ENCODE peak calls at places on chromosomes 3 and 15, in five cellular contexts. I is H9, U is A549, N is dorsolateral prefrontal cortex, P is Peyer's patch. K is an unnamed sample.

GRCh38 chr3:170499562-170500156 is 81.0 kb downstream of the CLDN11 start:
- DNase-seq in I (peak), U (peak), N (peak), P (peak), K (no peak)

GRCh38 chr3:49377483-49377882 is 19.3 kb upstream of the GPX1 start:
- DNase-seq in I (no peak), U (no peak), N (no peak), P (no peak), K (no peak)

GRCh38 chr3:140588558-140588957 is 89.3 kb upstream of the TRIM42 start:
- DNase-seq in I (peak), U (no peak), N (no peak), P (no peak), K (no peak)

GRCh38 chr3:30686176-30686575 is 79.8 kb downstream of the TGFBR2 start:
- DNase-seq in I (no peak), U (no peak), N (no peak), P (no peak), K (no peak)

GRCh38 chr3:115072265-115073008 is 74.7 kb downstream of the ZBTB20 start:
- DNase-seq in I (no peak), U (no peak), N (no peak), P (no peak), K (no peak)

GRCh38 chr3:26498192-26498591 is 124.4 kb upstream of the LRRC3B start:
- DNase-seq in I (no peak), U (no peak), N (no peak), P (no peak), K (no peak)

GRCh38 chr3:56899078-56899477 is 97.3 kb upstream of the ARHGEF3 start:
- DNase-seq in I (no peak), U (no peak), N (no peak), P (no peak), K (no peak)

GRCh38 chr3:8301977-8302589 is 199.5 kb upstream of the LMCD1 start:
- DNase-seq in I (no peak), U (peak), N (no peak), P (no peak), K (no peak)

GRCh38 chr15:66909381-66909890 is 156.0 kb upstream of the SMAD3 start:
- DNase-seq in I (peak), U (no peak), N (no peak), P (no peak), K (no peak)

GRCh38 chr3:76859596-76859995 is 180.3 kb upstream of the ROBO2 start:
- DNase-seq in I (no peak), U (no peak), N (no peak), P (no peak), K (no peak)

GRCh38 chr3:14228611-14229470 is 50.2 kb downstream of the LSM3 start:
- DNase-seq in I (no peak), U (no peak), N (no peak), P (peak), K (no peak)

GRCh38 chr3:43165786-43166185 is 59.9 kb upstream of the POMGNT2 start:
- DNase-seq in I (no peak), U (no peak), N (no peak), P (no peak), K (no peak)

GRCh38 chr15:78778422-78778821 is 32.8 kb downstream of the ADAMTS7 start:
- DNase-seq in I (no peak), U (no peak), N (no peak), P (no peak), K (no peak)

GRCh38 chr15:71424765-71425164 is 309.5 kb downstream of the THSD4 start:
- DNase-seq in I (no peak), U (no peak), N (no peak), P (no peak), K (no peak)

GRCh38 chr3:58164199-58164879 is 46.4 kb downstream of the DNASE1L3 start:
- DNase-seq in I (no peak), U (peak), N (no peak), P (no peak), K (no peak)

GRCh38 chr15:50058231-50058630 is 60.8 kb downstream of the ATP8B4 start:
- DNase-seq in I (no peak), U (no peak), N (no peak), P (no peak), K (no peak)

GRCh38 chr3:51799879-51800757 is 21.1 kb upstream of the IQCF6 start:
- DNase-seq in I (no peak), U (peak), N (no peak), P (no peak), K (peak)

GRCh38 chr15:45801543-45801942 is 166.7 kb downstream of the SQOR start:
- DNase-seq in I (no peak), U (no peak), N (no peak), P (no peak), K (no peak)

GRCh38 chr3:184629555-184630160 is 68.1 kb downstream of the EPHB3 start:
- DNase-seq in I (peak), U (no peak), N (no peak), P (no peak), K (peak)

GRCh38 chr15:36254446-36254845 is 325.0 kb upstream of the CDIN1 start:
- DNase-seq in I (no peak), U (no peak), N (no peak), P (no peak), K (no peak)

GRCh38 chr3:134104031-134104430 is 74.3 kb upstream of the SLCO2A1 start:
- DNase-seq in I (no peak), U (no peak), N (no peak), P (no peak), K (no peak)

GRCh38 chr3:49283997-49284396 is 7.0 kb upstream of the C3orf62 start:
- DNase-seq in I (no peak), U (no peak), N (no peak), P (no peak), K (no peak)

GRCh38 chr3:14358426-14359211 is 43.8 kb upstream of the SLC6A6 start:
- DNase-seq in I (no peak), U (no peak), N (no peak), P (peak), K (peak)

GRCh38 chr3:159764211-159765024 is 224.2 kb upstream of the IL12A start:
- DNase-seq in I (no peak), U (peak), N (peak), P (peak), K (peak)

GRCh38 chr3:122466701-122467240 is 48.0 kb downstream of the KPNA1 start:
- DNase-seq in I (no peak), U (no peak), N (no peak), P (no peak), K (no peak)

GRCh38 chr3:100882571-100882981 is 110.6 kb downstream of the ABI3BP start:
- DNase-seq in I (no peak), U (no peak), N (no peak), P (no peak), K (no peak)

GRCh38 chr15:60362318-60363023 is 35.3 kb downstream of the ANXA2 start:
- DNase-seq in I (no peak), U (peak), N (no peak), P (no peak), K (no peak)

GRCh38 chr3:171284308-171285075 is 175.7 kb downstream of the TNIK start:
- DNase-seq in I (no peak), U (peak), N (no peak), P (no peak), K (no peak)

GRCh38 chr3:160981217-160981938 is 123.8 kb downstream of the B3GALNT1 start:
- DNase-seq in I (no peak), U (no peak), N (no peak), P (no peak), K (no peak)

GRCh38 chr15:82917252-82917651 is 35.3 kb downstream of the HOMER2 start:
- DNase-seq in I (no peak), U (no peak), N (no peak), P (no peak), K (no peak)
- TF ChIP-seq CTCF in I (no peak), U (no peak), N (no peak), P (no peak), K (no peak)

GRCh38 chr3:99322551-99322950 is 315.8 kb upstream of the COL8A1 start:
- DNase-seq in I (no peak), U (no peak), N (no peak), P (no peak), K (no peak)

GRCh38 chr3:99321261-99321660 is 317.1 kb upstream of the COL8A1 start:
- DNase-seq in I (no peak), U (no peak), N (no peak), P (no peak), K (no peak)

GRCh38 chr3:99319961-99320360 is 318.4 kb upstream of the COL8A1 start:
- DNase-seq in I (no peak), U (no peak), N (no peak), P (no peak), K (no peak)

GRCh38 chr3:99317196-99317595 is 321.2 kb upstream of the COL8A1 start:
- DNase-seq in I (no peak), U (no peak), N (no peak), P (no peak), K (no peak)

DNA sequence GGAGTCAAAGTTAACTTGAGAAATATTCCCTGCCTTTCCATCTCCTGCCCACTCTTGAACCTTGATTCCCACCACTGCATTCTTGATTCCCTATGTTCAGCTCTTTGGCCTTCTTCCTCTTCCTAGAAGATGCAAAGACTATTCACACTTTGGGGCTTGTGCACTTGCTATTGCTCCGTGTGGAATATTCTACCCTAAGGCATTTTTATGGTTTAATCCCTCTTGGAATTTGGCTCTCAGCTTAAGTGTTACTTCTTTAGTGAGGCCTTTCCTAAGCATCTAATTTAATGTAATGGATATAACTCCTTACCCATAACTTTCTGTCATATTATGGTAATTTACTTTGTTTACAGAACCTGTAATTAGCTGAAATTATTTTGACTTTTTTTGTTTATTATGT is 318.9 kb upstream of the COL8A1 start:
- DNase-seq in I (no peak), U (no peak), N (no peak), P (no peak), K (no peak)
- TF ChIP-seq CTCF in I (no peak), U (no peak), N (no peak), P (no peak), K (no peak)

GRCh38 chr3:53230041-53230621 is 25.7 kb downstream of the TKT start:
- DNase-seq in I (peak), U (no peak), N (no peak), P (no peak), K (no peak)
- TF ChIP-seq CTCF in I (peak), U (no peak), N (no peak), P (no peak), K (no peak)

DNA sequence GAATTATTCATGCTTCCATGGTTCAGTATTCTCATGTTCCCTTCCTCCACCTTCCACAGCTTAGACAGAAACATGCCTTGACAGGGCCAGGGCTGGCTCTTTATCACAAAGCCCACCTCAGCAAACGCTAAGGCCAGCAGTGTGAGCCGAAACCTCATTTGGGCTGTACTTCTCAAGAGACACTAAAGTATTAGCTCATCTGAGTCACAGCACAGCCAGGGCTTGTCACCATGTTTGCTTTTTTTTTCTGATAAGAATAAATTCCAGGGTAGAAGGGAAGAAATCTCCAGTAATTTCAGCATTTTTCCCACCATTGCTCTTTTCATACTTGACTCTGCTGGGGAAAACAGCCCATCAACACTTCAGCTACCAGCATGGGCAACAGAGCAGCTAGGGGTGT is 95.4 kb downstream of the MYLK start:
- DNase-seq in I (no peak), U (no peak), N (no peak), P (no peak), K (no peak)
- TF ChIP-seq CTCF in I (no peak), U (no peak), N (no peak), P (no peak), K (no peak)